ENCODE peak calls at places on chromosome 1, in ten cellular contexts. S is activated CD8-positive, alpha-beta memory T cell treated with anti-CD3 and anti-CD28 coated beads, Interleukin-2, amount 10 ng/mL, durations not matched to agents 7 days and 5 days; N is upper lobe of right lung; V is heart left ventricle; D is naive thymus-derived CD8-positive, alpha-beta T cell; M is RWPE2; K is T-cell; E is right cardiac atrium; C is A549; U is aorta. T is an unnamed sample.

GRCh38 chr1:156421062-156421938 is 52.3 kb downstream of the RHBG start:
- ATAC-seq in S (peak; percentile 82), N (peak; percentile 88), V (peak; percentile 82), D (peak; percentile 69), M (peak; percentile 90), K (peak; percentile 73), E (peak; percentile 95), C (peak; percentile 94), U (peak; percentile 84), T (peak; percentile 85)

GRCh38 chr1:53862507-53862906 is 24.4 kb upstream of the NDC1 start:
- ATAC-seq in S (no peak), N (no peak), V (no peak), D (no peak), M (no peak), K (no peak), E (no peak), C (no peak), U (no peak), T (peak; percentile 74)

GRCh38 chr1:222898191-222898527 is 83.3 kb downstream of the DISP1 start:
- ATAC-seq in S (no peak), N (no peak), V (no peak), D (peak; percentile 38), M (no peak), K (no peak), E (no peak), C (no peak), U (no peak), T (no peak)

GRCh38 chr1:217965156-217965786 is 319.8 kb upstream of the RRP15 start:
- ATAC-seq in S (no peak), N (peak; percentile 28), V (no peak), D (no peak), M (no peak), K (no peak), E (no peak), C (peak; percentile 67), U (peak; percentile 23), T (peak; percentile 25)

GRCh38 chr1:27391511-27392095 is 819 bp upstream of the GPR3 start:
- ATAC-seq in S (no peak), N (peak; percentile 3), V (peak; percentile 51), D (no peak), M (no peak), K (no peak), E (peak; percentile 66), C (no peak), U (peak; percentile 31), T (no peak)

GRCh38 chr1:221813887-221814286 is 72.0 kb upstream of the DUSP10 start:
- ATAC-seq in S (no peak), N (no peak), V (no peak), D (no peak), M (no peak), K (no peak), E (no peak), C (no peak), U (no peak), T (no peak)

GRCh38 chr1:87478231-87478630 is 149.6 kb downstream of the LMO4 start:
- ATAC-seq in S (no peak), N (peak; percentile 25), V (no peak), D (no peak), M (peak; percentile 25), K (no peak), E (peak; percentile 37), C (no peak), U (peak; percentile 19), T (no peak)

GRCh38 chr1:176719478-176719877 is 256.5 kb downstream of the PAPPA2 start:
- ATAC-seq in S (no peak), N (no peak), V (no peak), D (no peak), M (no peak), K (no peak), E (no peak), C (no peak), U (no peak), T (no peak)

GRCh38 chr1:248800459-248800858 is 25.3 kb downstream of the SH3BP5L start:
- ATAC-seq in S (no peak), N (no peak), V (no peak), D (no peak), M (no peak), K (no peak), E (no peak), C (no peak), U (no peak), T (no peak)

GRCh38 chr1:2642131-2642559 is 9.3 kb upstream of the MMEL1 start:
- ATAC-seq in S (peak; percentile 9), N (no peak), V (no peak), D (no peak), M (peak; percentile 17), K (no peak), E (peak; percentile 12), C (peak; percentile 19), U (no peak), T (peak; percentile 2)

GRCh38 chr1:193326296-193326695 is 139.9 kb upstream of the B3GALT2 start:
- ATAC-seq in S (no peak), N (no peak), V (no peak), D (no peak), M (no peak), K (no peak), E (no peak), C (no peak), U (no peak), T (no peak)

GRCh38 chr1:6635910-6636760 is 11.5 kb downstream of the THAP3 start:
- ATAC-seq in S (no peak), N (no peak), V (no peak), D (no peak), M (no peak), K (no peak), E (no peak), C (no peak), U (no peak), T (no peak)

GRCh38 chr1:154443274-154444013 is 38.3 kb downstream of the IL6R start:
- ATAC-seq in S (no peak), N (no peak), V (no peak), D (no peak), M (no peak), K (no peak), E (no peak), C (no peak), U (no peak), T (no peak)

GRCh38 chr1:116379674-116380498 is 6.8 kb downstream of the ATP1A1 start:
- ATAC-seq in S (no peak), N (no peak), V (no peak), D (no peak), M (no peak), K (no peak), E (no peak), C (no peak), U (no peak), T (no peak)

GRCh38 chr1:20950689-20951088 is 163.6 kb upstream of the HP1BP3 start:
- ATAC-seq in S (no peak), N (no peak), V (no peak), D (no peak), M (no peak), K (no peak), E (no peak), C (no peak), U (no peak), T (no peak)

GRCh38 chr1:5961601-5962000 is 30.6 kb downstream of the NPHP4 start:
- ATAC-seq in S (no peak), N (no peak), V (no peak), D (no peak), M (no peak), K (no peak), E (no peak), C (no peak), U (no peak), T (no peak)

GRCh38 chr1:17181785-17182464 is 23.0 kb upstream of the PADI1 start:
- ATAC-seq in S (peak; percentile 76), N (peak; percentile 53), V (no peak), D (peak; percentile 52), M (no peak), K (peak; percentile 43), E (no peak), C (no peak), U (no peak), T (peak; percentile 45)

GRCh38 chr1:41387667-41388091 is 26.4 kb downstream of the FOXO6 start:
- ATAC-seq in S (no peak), N (peak; percentile 85), V (peak; percentile 92), D (no peak), M (peak; percentile 56), K (no peak), E (peak; percentile 90), C (no peak), U (peak; percentile 69), T (no peak)

GRCh38 chr1:245810181-245810727 is 655.5 kb downstream of the KIF26B start:
- ATAC-seq in S (no peak), N (no peak), V (no peak), D (no peak), M (no peak), K (no peak), E (no peak), C (no peak), U (no peak), T (peak; percentile 14)

GRCh38 chr1:54003249-54003646 is 14.7 kb downstream of the LDLRAD1 start:
- ATAC-seq in S (no peak), N (no peak), V (no peak), D (no peak), M (no peak), K (no peak), E (no peak), C (no peak), U (no peak), T (no peak)

GRCh38 chr1:241716915-241717651 is 65.0 kb downstream of the WDR64 start:
- ATAC-seq in S (no peak), N (no peak), V (no peak), D (peak; percentile 99), M (no peak), K (peak; percentile 95), E (no peak), C (no peak), U (no peak), T (no peak)

GRCh38 chr1:200873671-200874397 is 1.1 kb downstream of the GPR25 start:
- ATAC-seq in S (no peak), N (peak; percentile 27), V (no peak), D (peak; percentile 67), M (no peak), K (no peak), E (peak; percentile 27), C (no peak), U (peak; percentile 37), T (peak; percentile 17)

GRCh38 chr1:87647436-87648177 is 318.9 kb downstream of the LMO4 start:
- ATAC-seq in S (no peak), N (no peak), V (no peak), D (no peak), M (no peak), K (no peak), E (no peak), C (no peak), U (no peak), T (no peak)

GRCh38 chr1:49630156-49630555 is 393.6 kb downstream of the AGBL4 start:
- ATAC-seq in S (no peak), N (no peak), V (no peak), D (no peak), M (no peak), K (no peak), E (no peak), C (no peak), U (no peak), T (no peak)

GRCh38 chr1:98854137-98854536 is 150.5 kb downstream of the PLPPR5 start:
- ATAC-seq in S (peak; percentile 33), N (no peak), V (no peak), D (peak; percentile 80), M (no peak), K (peak; percentile 65), E (no peak), C (no peak), U (no peak), T (no peak)

GRCh38 chr1:228071839-228072657 is 10.5 kb upstream of the ARF1 start:
- ATAC-seq in S (peak; percentile 17), N (no peak), V (no peak), D (peak; percentile 38), M (peak; percentile 7), K (no peak), E (peak; percentile 3), C (peak; percentile 36), U (peak; percentile 8), T (peak; percentile 10)

GRCh38 chr1:9289724-9290493 is 2.8 kb upstream of the SPSB1 start:
- ATAC-seq in S (no peak), N (peak; percentile 19), V (peak; percentile 18), D (no peak), M (peak; percentile 58), K (no peak), E (peak; percentile 78), C (peak; percentile 74), U (peak; percentile 75), T (no peak)

GRCh38 chr1:17355898-17356297 is 16.1 kb upstream of the PADI6 start:
- ATAC-seq in S (peak; percentile 53), N (no peak), V (no peak), D (peak; percentile 93), M (no peak), K (peak; percentile 87), E (no peak), C (no peak), U (no peak), T (peak; percentile 51)

T was measured in stimulated activated memory B cell treated with anti-CD40 and anti-IgM and Interleukin-4, amounts not matched to agents 10 μg/mL and 1 μg/mL and 100 μg/mL, for 72 hours.